ENCODE peak calls at places on chromosomes 12 and 14, in nine cellular contexts. D is cardiac muscle cell; V is right lobe of liver; H is cardiac fibroblast; U is pancreas; B is activated B cell treated with CpG ODN at 0.5 μM for 24 hours; S is RWPE1; N is tibial nerve; Y is CD8-positive, alpha-beta T cell. M is an unnamed sample.

GRCh38 chr14:70812124-70812818 is 3.0 kb upstream of the MAP3K9 start:
- DNase-seq in D (no peak), V (no peak), H (no peak), U (no peak), B (no peak), S (no peak), N (no peak), Y (no peak), M (no peak)

GRCh38 chr12:108689314-108690190 is 41.8 kb downstream of the CORO1C start:
- DNase-seq in D (peak; percentile 59), V (no peak), H (peak; percentile 65), U (no peak), B (no peak), S (no peak), N (no peak), Y (no peak), M (no peak)

GRCh38 chr14:63727231-63727735 is 582 bp downstream of the SGPP1 start:
- DNase-seq in D (peak; percentile 67), V (peak; percentile 60), H (peak; percentile 38), U (peak; percentile 50), B (peak; percentile 25), S (no peak), N (no peak), Y (peak; percentile 9), M (peak; percentile 34)

GRCh38 chr12:48419409-48419935 is 52.9 kb upstream of the ANP32D start:
- DNase-seq in D (no peak), V (no peak), H (no peak), U (no peak), B (no peak), S (no peak), N (no peak), Y (no peak), M (no peak)

GRCh38 chr14:68076451-68076850 is 256.9 kb downstream of the RAD51B start:
- DNase-seq in D (no peak), V (no peak), H (peak; percentile 48), U (no peak), B (no peak), S (peak; percentile 46), N (no peak), Y (no peak), M (no peak)

GRCh38 chr12:119069029-119069731 is 87.8 kb downstream of the SRRM4 start:
- DNase-seq in D (no peak), V (no peak), H (no peak), U (no peak), B (no peak), S (no peak), N (no peak), Y (no peak), M (no peak)

GRCh38 chr12:101564912-101565311 is 29.9 kb upstream of the MYBPC1 start:
- DNase-seq in D (peak; percentile 3), V (no peak), H (peak; percentile 5), U (no peak), B (no peak), S (no peak), N (no peak), Y (no peak), M (no peak)

GRCh38 chr14:88168498-88169165 is 154.4 kb downstream of the KCNK10 start:
- DNase-seq in D (peak; percentile 61), V (no peak), H (peak; percentile 61), U (no peak), B (no peak), S (no peak), N (peak; percentile 22), Y (peak; percentile 37), M (no peak)

GRCh38 chr14:90608925-90609324 is 207.3 kb downstream of the TTC7B start:
- DNase-seq in D (no peak), V (no peak), H (no peak), U (no peak), B (no peak), S (no peak), N (no peak), Y (no peak), M (no peak)

GRCh38 chr14:104388631-104389325 is 190.8 kb upstream of the C14orf180 start:
- DNase-seq in D (no peak), V (no peak), H (no peak), U (no peak), B (no peak), S (no peak), N (no peak), Y (no peak), M (no peak)

GRCh38 chr12:120138366-120138765 is 21.8 kb upstream of the RAB35 start:
- DNase-seq in D (no peak), V (no peak), H (no peak), U (no peak), B (no peak), S (no peak), N (no peak), Y (no peak), M (no peak)

GRCh38 chr12:86530996-86531655 is 274.9 kb upstream of the MGAT4C start:
- DNase-seq in D (peak; percentile 55), V (no peak), H (peak; percentile 49), U (no peak), B (no peak), S (no peak), N (no peak), Y (no peak), M (no peak)

GRCh38 chr12:95218852-95219171 is 1.2 kb downstream of the VEZT start:
- DNase-seq in D (no peak), V (no peak), H (peak; percentile 25), U (no peak), B (no peak), S (no peak), N (no peak), Y (no peak), M (no peak)

GRCh38 chr14:54348001-54348611 is 48.7 kb upstream of the CDKN3 start:
- DNase-seq in D (peak; percentile 64), V (no peak), H (peak; percentile 73), U (no peak), B (no peak), S (peak; percentile 34), N (peak; percentile 52), Y (no peak), M (no peak)

GRCh38 chr12:9342614-9343353 is 134.6 kb upstream of the PZP start:
- DNase-seq in D (no peak), V (no peak), H (no peak), U (no peak), B (no peak), S (no peak), N (no peak), Y (no peak), M (no peak)

GRCh38 chr14:66395300-66395699 is 90.9 kb upstream of the CCDC196 start:
- DNase-seq in D (no peak), V (no peak), H (no peak), U (no peak), B (no peak), S (peak; percentile 13), N (no peak), Y (no peak), M (no peak)

GRCh38 chr12:62232143-62232729 is 28.0 kb upstream of the USP15 start:
- DNase-seq in D (no peak), V (no peak), H (no peak), U (no peak), B (no peak), S (no peak), N (no peak), Y (no peak), M (no peak)

GRCh38 chr12:13891902-13892301 is 89.5 kb downstream of the GRIN2B start:
- DNase-seq in D (no peak), V (no peak), H (no peak), U (no peak), B (no peak), S (no peak), N (no peak), Y (no peak), M (no peak)

GRCh38 chr14:47678993-47679392 is 3.6 kb upstream of the MDGA2 start:
- DNase-seq in D (no peak), V (no peak), H (no peak), U (no peak), B (no peak), S (no peak), N (no peak), Y (no peak), M (no peak)

GRCh38 chr14:106686533-106686932 is 1160.2 kb downstream of the TMEM121 start:
- DNase-seq in D (no peak), V (no peak), H (no peak), U (no peak), B (no peak), S (no peak), N (no peak), Y (no peak), M (no peak)

GRCh38 chr14:106679776-106680175 is 1153.4 kb downstream of the TMEM121 start:
- DNase-seq in D (no peak), V (no peak), H (no peak), U (no peak), B (no peak), S (no peak), N (no peak), Y (no peak), M (no peak)

GRCh38 chr14:106681161-106681955 is 1155.0 kb downstream of the TMEM121 start:
- DNase-seq in D (no peak), V (no peak), H (no peak), U (no peak), B (no peak), S (no peak), N (no peak), Y (no peak), M (no peak)
- TF ChIP-seq CTCF in D (no peak), V (no peak), H (no peak), U (no peak), B (no peak), S (no peak), N (no peak), Y (peak; percentile 33), M (no peak)

GRCh38 chr12:34625116-34625515 is 602.8 kb downstream of the ALG10 start:
- DNase-seq in D (no peak), V (no peak), H (peak; percentile 31), U (no peak), B (no peak), S (no peak), N (no peak), Y (no peak), M (no peak)
- TF ChIP-seq CTCF in D (no peak), V (peak; percentile 47), H (peak; percentile 18), U (no peak), B (no peak), S (peak; percentile 23), N (no peak), Y (no peak), M (no peak)

GRCh38 chr14:106657460-106657859 is 1131.1 kb downstream of the TMEM121 start:
- DNase-seq in D (no peak), V (no peak), H (no peak), U (peak; percentile 42), B (peak; percentile 49), S (no peak), N (no peak), Y (peak; percentile 37), M (no peak)
- TF ChIP-seq CTCF in D (no peak), V (no peak), H (no peak), U (no peak), B (no peak), S (no peak), N (no peak), Y (peak; percentile 77), M (no peak)

DNA sequence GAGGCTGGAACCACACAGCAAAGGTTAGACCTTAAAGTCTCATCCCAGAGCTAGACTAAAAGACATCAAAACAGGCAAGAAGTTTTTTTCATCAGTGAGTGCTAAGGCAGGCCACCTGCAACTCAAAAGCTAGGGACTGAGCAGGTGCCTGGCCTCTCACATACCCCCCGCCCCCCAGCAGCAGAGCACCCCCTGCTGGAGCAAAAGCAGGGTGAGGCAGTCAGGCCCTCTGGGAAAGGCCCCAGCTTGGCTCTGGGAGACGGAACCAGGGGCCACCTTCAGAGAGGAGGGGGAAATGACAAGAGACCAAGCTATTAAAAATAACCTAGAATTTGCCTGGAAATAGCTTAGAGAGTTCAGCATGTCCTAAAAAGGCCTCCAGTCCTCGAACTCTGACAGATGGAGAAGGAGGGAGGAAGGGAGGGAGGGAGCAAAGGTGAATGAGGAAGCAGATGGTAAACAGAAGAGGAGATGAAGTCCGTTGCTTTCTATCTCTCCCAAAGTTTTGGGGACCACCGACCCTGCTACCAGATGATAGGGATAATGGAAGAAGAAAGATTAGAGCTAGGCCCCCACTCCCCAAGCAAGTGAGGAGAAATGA is 1.8 kb downstream of the ITGA7 start:
- DNase-seq in D (no peak), V (no peak), H (no peak), U (no peak), B (no peak), S (no peak), N (no peak), Y (no peak), M (no peak)
- TF ChIP-seq CTCF in D (peak; percentile 33), V (peak; percentile 17), H (peak; percentile 43), U (no peak), B (no peak), S (no peak), N (peak; percentile 35), Y (no peak), M (no peak)

M was measured in omental fat pad.